ENCODE peak calls at places on chromosomes 5 and 9, in six cellular contexts. N is naive thymus-derived CD8-positive, alpha-beta T cell; O is EH; A is CD4-positive, alpha-beta memory T cell; Q is activated T-helper 1 cell treated with anti-CD3 and anti-CD28 coated beads, Interleukin-2, amount 50 U/mL, for 16 hours; J is LoVo. V is an unnamed sample.

GRCh38 chr9:107630141-107630540 is 140.6 kb upstream of the KLF4 start:
- DNase-seq in A (no peak), N (no peak), O (no peak), J (no peak), Q (no peak), V (no peak)

GRCh38 chr9:133347515-133347984 is 381 bp downstream of the MED22 start:
- DNase-seq in Q (no peak), J (peak), N (no peak), O (peak), A (peak), V (no peak)

GRCh38 chr9:20028849-20029231 is 240.0 kb upstream of the SLC24A2 start:
- DNase-seq in Q (no peak), J (no peak), O (no peak), A (no peak), N (no peak), V (no peak)

GRCh38 chr5:132681983-132682382 is 8.2 kb downstream of the IL4 start:
- DNase-seq in O (no peak), J (no peak), N (no peak), A (no peak), Q (no peak), V (no peak)

GRCh38 chr5:57499262-57500050 is 16.8 kb upstream of the ACTBL2 start:
- DNase-seq in Q (no peak), A (peak), J (peak), O (peak), N (no peak), V (no peak)

GRCh38 chr5:133347039-133347438 is 265.3 kb downstream of the FSTL4 start:
- DNase-seq in Q (no peak), J (peak), O (no peak), N (peak), A (no peak), V (no peak)

GRCh38 chr5:36276864-36277263 is 24.8 kb downstream of the RANBP3L start:
- DNase-seq in N (no peak), J (no peak), Q (no peak), O (no peak), A (no peak), V (no peak)

GRCh38 chr9:14366071-14366470 is 52.1 kb upstream of the NFIB start:
- DNase-seq in O (peak), N (no peak), A (no peak), J (no peak), Q (no peak), V (no peak)

GRCh38 chr5:4640793-4641192 is 499.3 kb upstream of the ADAMTS16 start:
- DNase-seq in J (no peak), A (no peak), O (no peak), Q (no peak), N (no peak), V (no peak)

GRCh38 chr5:160198148-160198545 is 31.2 kb upstream of the FABP6 start:
- DNase-seq in O (no peak), Q (no peak), N (no peak), J (no peak), A (no peak), V (no peak)

GRCh38 chr5:176810084-176810597 is at the start of gene UNC5A:
- DNase-seq in J (peak), A (peak), Q (peak), O (peak), N (no peak), V (peak)

GRCh38 chr5:113682497-113683136 is 169.1 kb downstream of the YTHDC2 start:
- DNase-seq in O (peak), A (no peak), Q (no peak), N (no peak), J (no peak), V (no peak)

GRCh38 chr9:95005276-95006141 is 279.0 kb downstream of the AOPEP start:
- DNase-seq in A (no peak), J (no peak), Q (no peak), O (peak), N (no peak), V (peak)

GRCh38 chr5:90055831-90056328 is 353.7 kb downstream of the CETN3 start:
- DNase-seq in A (no peak), N (no peak), O (peak), J (no peak), Q (no peak), V (no peak)

GRCh38 chr9:123311250-123311753 is 42.9 kb upstream of the STRBP start:
- DNase-seq in J (no peak), O (no peak), A (no peak), N (no peak), Q (no peak), V (no peak)

GRCh38 chr5:150125334-150125733 is 30.3 kb downstream of the PDGFRB start:
- DNase-seq in A (no peak), Q (no peak), N (no peak), O (no peak), J (no peak), V (no peak)

GRCh38 chr9:17004500-17004899 is 130.3 kb upstream of the CNTLN start:
- DNase-seq in O (peak), A (no peak), Q (no peak), N (no peak), J (no peak), V (no peak)

GRCh38 chr9:89615661-89616060 is 10.8 kb downstream of the GADD45G start:
- DNase-seq in N (no peak), Q (no peak), J (no peak), O (no peak), A (no peak), V (no peak)

GRCh38 chr5:88544616-88545150 is 276.0 kb upstream of the TMEM161B start:
- DNase-seq in J (no peak), Q (no peak), N (no peak), A (no peak), O (no peak), V (no peak)

GRCh38 chr9:928363-929042 is 48.0 kb upstream of the DMRT3 start:
- DNase-seq in N (no peak), J (peak), O (peak), Q (no peak), A (no peak), V (no peak)

GRCh38 chr5:97936246-97936645 is 753.2 kb upstream of the RIOK2 start:
- DNase-seq in Q (no peak), A (no peak), N (no peak), J (no peak), O (no peak), V (no peak)

GRCh38 chr5:168647083-168647482 is 67.9 kb upstream of the PANK3 start:
- DNase-seq in O (peak), Q (no peak), N (no peak), A (no peak), J (peak), V (no peak)

GRCh38 chr5:135133181-135133580 is 99.2 kb upstream of the PITX1 start:
- DNase-seq in Q (no peak), O (no peak), J (no peak), N (no peak), A (no peak), V (no peak)

GRCh38 chr5:146623657-146624056 is 107.7 kb upstream of the GPR151 start:
- DNase-seq in N (no peak), Q (no peak), J (no peak), A (no peak), O (no peak), V (no peak)

GRCh38 chr9:76912631-76913275 is 6.8 kb upstream of the PRUNE2 start:
- DNase-seq in O (peak), Q (no peak), A (no peak), N (no peak), J (no peak), V (no peak)

GRCh38 chr5:172802585-172803176 is 31.4 kb upstream of the ERGIC1 start:
- DNase-seq in J (peak), O (peak), A (no peak), N (no peak), Q (no peak), V (no peak)

GRCh38 chr5:169299146-169299545 is 1.8 kb downstream of the SLIT3 start:
- DNase-seq in N (no peak), Q (no peak), J (no peak), O (no peak), A (no peak), V (no peak)